ENCODE peak calls at places on chromosomes 5 and 9, in seven cellular contexts. E is fibroblast of lung; T is stimulated activated CD8-positive, alpha-beta memory T cell treated with anti-CD3 and anti-CD28 coated beads, Interleukin-15, amount 100 ng/mL, for 1 hour; Y is HT1080; R is hepatic stellate cell; A is C1 segment of cervical spinal cord; L is brain microvascular endothelial cell. Q is an unnamed sample.

GRCh38 chr5:7396169-7397004 is 449 bp downstream of the ADCY2 start:
- DNase-seq in R (no peak), L (no peak), T (no peak), E (peak), Y (no peak), A (no peak), Q (no peak)

GRCh38 chr5:66643383-66643782 is 47.2 kb downstream of the MAST4 start:
- DNase-seq in E (no peak), T (no peak), A (no peak), R (no peak), Y (no peak), L (no peak), Q (no peak)

GRCh38 chr5:142295084-142295758 is 29.6 kb downstream of the SPRY4 start:
- DNase-seq in Y (no peak), T (no peak), E (peak), A (no peak), L (peak), R (no peak), Q (no peak)

GRCh38 chr9:125189011-125189360 is 617 bp downstream of the PPP6C start:
- DNase-seq in T (peak), L (no peak), E (no peak), R (peak), A (no peak), Y (no peak), Q (no peak)

GRCh38 chr5:150062523-150062922 is 23.8 kb downstream of the CSF1R start:
- DNase-seq in Y (no peak), R (no peak), L (no peak), E (no peak), A (no peak), T (no peak), Q (no peak)

GRCh38 chr9:2125909-2126308 is 110.8 kb downstream of the SMARCA2 start:
- DNase-seq in R (no peak), T (no peak), E (no peak), L (no peak), A (no peak), Y (no peak), Q (no peak)

GRCh38 chr9:78973906-78974305 is 597.9 kb upstream of the TLE4 start:
- DNase-seq in A (no peak), E (peak), R (no peak), Y (peak), T (no peak), L (peak), Q (no peak)

GRCh38 chr5:171801839-171802238 is 16.2 kb downstream of the SMIM23 start:
- DNase-seq in T (no peak), R (no peak), Y (no peak), A (no peak), E (no peak), L (no peak), Q (no peak)

GRCh38 chr5:138686668-138687067 is 66.6 kb upstream of the CTNNA1 start:
- DNase-seq in T (no peak), Y (peak), L (peak), A (no peak), R (no peak), E (peak), Q (no peak)